ENCODE peak calls at places on chromosomes 16 and 17, in four cellular contexts. E, G, V and F are unnamed samples.

GRCh38 chr16:77541131-77541530 is 106.3 kb upstream of the ADAMTS18 start:
- DNase-seq in E (no peak), G (no peak), V (no peak), F (no peak)

GRCh38 chr17:27293359-27293897 is 486 bp upstream of the WSB1 start:
- DNase-seq in E (no peak), G (no peak), V (no peak), F (no peak)

GRCh38 chr16:22665803-22666202 is 148.2 kb upstream of the HS3ST2 start:
- DNase-seq in E (no peak), G (no peak), V (no peak), F (no peak)

GRCh38 chr16:11980167-11980844 is 3.8 kb downstream of the SNX29 start:
- DNase-seq in E (no peak), G (no peak), V (no peak), F (no peak)

GRCh38 chr16:87017388-87018012 is 299.7 kb downstream of the C16orf95 start:
- DNase-seq in E (peak), G (no peak), V (peak), F (no peak)

GRCh38 chr16:3655791-3656490 is 1.4 kb downstream of the DNASE1 start:
- DNase-seq in E (no peak), G (no peak), V (no peak), F (no peak)

GRCh38 chr17:11404431-11404830 is 163.4 kb downstream of the SHISA6 start:
- DNase-seq in E (no peak), G (no peak), V (no peak), F (no peak)

GRCh38 chr17:27807567-27808470 is 7.5 kb upstream of the NOS2 start:
- DNase-seq in E (no peak), G (no peak), V (no peak), F (no peak)

GRCh38 chr17:63419949-63420867 is 25.9 kb downstream of the CYB561 start:
- DNase-seq in E (no peak), G (no peak), V (no peak), F (no peak)

GRCh38 chr17:4735825-4736651 is 3.6 kb upstream of the ZMYND15 start:
- DNase-seq in E (peak), G (no peak), V (peak), F (no peak)

GRCh38 chr16:16083421-16084156 is 134.2 kb downstream of the ABCC1 start:
- DNase-seq in E (peak), G (no peak), V (peak), F (no peak)

GRCh38 chr16:48907906-48908634 is 298.1 kb upstream of the N4BP1 start:
- DNase-seq in E (no peak), G (no peak), V (no peak), F (no peak)

GRCh38 chr16:54201200-54201599 is 85.4 kb downstream of the IRX3 start:
- DNase-seq in E (no peak), G (no peak), V (no peak), F (no peak)

GRCh38 chr17:32626371-32626770 is 139.6 kb downstream of the CDK5R1 start:
- DNase-seq in E (no peak), G (no peak), V (no peak), F (no peak)

GRCh38 chr16:86848821-86849220 is 270.5 kb downstream of the FOXL1 start:
- DNase-seq in E (no peak), G (no peak), V (no peak), F (no peak)